ENCODE peak calls at places on chromosomes 6 and 20, in nine cellular contexts. B is breast epithelium, M is spleen, S is suprapubic skin, Y is sigmoid colon, G is GM12878, Z is prostate gland, R is HCT116, W is SK-N-SH. P is an unnamed sample.
A peak's percentile ranks its signal among the peaks of the same experiment; 100 is the strongest.

GRCh38 chr6:148776321-148776966 is 29.6 kb downstream of the UST start:
- DNase-seq in G (no peak), M (no peak), R (no peak), S (no peak), W (no peak), Z (no peak), Y (no peak), B (no peak), P (no peak)

GRCh38 chr6:16681260-16681873 is 79.9 kb downstream of the ATXN1 start:
- DNase-seq in Z (no peak), M (no peak), S (no peak), Y (no peak), R (peak; percentile 91), W (no peak), B (no peak), G (no peak), P (peak; percentile 81)

GRCh38 chr20:33890557-33890956 is 79.4 kb downstream of the CHMP4B start:
- DNase-seq in R (no peak), M (no peak), Y (no peak), W (no peak), Z (no peak), S (no peak), B (no peak), G (no peak), P (no peak)

GRCh38 chr6:142195862-142196536 is 48.9 kb downstream of the VTA1 start:
- DNase-seq in Y (no peak), Z (no peak), G (no peak), S (no peak), R (no peak), W (no peak), B (no peak), M (no peak), P (no peak)

GRCh38 chr6:55495277-55495676 is 83.7 kb downstream of the HMGCLL1 start:
- DNase-seq in S (no peak), Y (no peak), R (no peak), Z (no peak), G (no peak), M (no peak), B (no peak), W (no peak), P (no peak)

GRCh38 chr6:169669889-169670288 is 31.9 kb downstream of the WDR27 start:
- DNase-seq in M (no peak), S (no peak), G (no peak), Z (no peak), B (no peak), W (no peak), R (no peak), Y (no peak), P (no peak)

GRCh38 chr6:107396226-107396625 is 63.1 kb downstream of the PDSS2 start:
- DNase-seq in R (no peak), Y (no peak), S (no peak), Z (no peak), M (no peak), W (no peak), G (no peak), B (no peak), P (no peak)

GRCh38 chr6:31058128-31058894 is 48.0 kb downstream of the MUC22 start:
- DNase-seq in W (peak; percentile 42), Z (no peak), Y (no peak), S (no peak), G (no peak), R (peak; percentile 70), M (no peak), B (no peak), P (peak; percentile 15)

GRCh38 chr6:146286976-146287375 is 256.7 kb upstream of the RAB32 start:
- DNase-seq in R (no peak), Z (no peak), W (no peak), M (no peak), Y (no peak), B (no peak), S (no peak), G (no peak), P (no peak)

GRCh38 chr20:58645277-58645968 is 5.7 kb upstream of the STX16 start:
- DNase-seq in Z (peak; percentile 49), S (peak; percentile 28), R (no peak), B (no peak), M (no peak), Y (peak; percentile 59), W (no peak), G (no peak), P (no peak)

GRCh38 chr20:22763257-22763906 is 179.0 kb upstream of the FOXA2 start:
- DNase-seq in B (no peak), Y (no peak), M (no peak), W (no peak), Z (no peak), G (no peak), R (peak; percentile 13), S (no peak), P (no peak)

GRCh38 chr6:39092124-39092523 is 22.9 kb downstream of the SAYSD1 start:
- DNase-seq in Y (no peak), W (peak; percentile 41), S (no peak), B (no peak), Z (no peak), R (no peak), M (no peak), G (no peak), P (no peak)

GRCh38 chr6:136334853-136335252 is 45.2 kb upstream of the BCLAF1 start:
- DNase-seq in Y (no peak), R (no peak), B (no peak), M (no peak), G (no peak), Z (no peak), W (no peak), S (no peak), P (no peak)

GRCh38 chr6:124963416-124964083 is 1.3 kb downstream of the RNF217 start:
- DNase-seq in Z (no peak), R (no peak), B (no peak), S (no peak), M (no peak), W (no peak), G (no peak), Y (no peak), P (no peak)

GRCh38 chr6:56222509-56222908 is 24.9 kb downstream of the COL21A1 start:
- DNase-seq in Y (no peak), G (no peak), B (no peak), S (no peak), W (no peak), R (no peak), M (no peak), Z (no peak), P (no peak)

DNA sequence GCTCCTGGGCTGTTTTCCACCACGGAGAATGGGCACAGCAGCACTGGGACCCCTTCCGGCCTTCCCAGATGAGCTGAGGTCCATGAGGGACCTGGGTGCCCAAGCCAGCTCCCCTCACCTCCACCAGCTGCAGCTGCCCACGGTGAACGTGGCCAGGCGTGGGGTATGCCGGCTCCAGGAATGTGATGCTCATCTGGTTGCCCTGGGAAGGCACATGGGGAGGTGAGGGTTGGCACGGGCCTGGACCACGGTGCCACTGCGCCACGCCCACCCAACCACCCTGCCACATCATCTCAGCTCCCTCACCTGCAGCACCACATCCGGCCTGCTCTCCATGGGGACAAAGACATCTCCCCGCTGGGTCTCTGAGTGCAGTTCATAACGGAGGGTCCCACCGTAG is 23.8 kb downstream of the ADRM1 start:
- DNase-seq in W (no peak), Y (no peak), M (no peak), B (no peak), S (no peak), Z (no peak), G (no peak), R (no peak), P (no peak)
- TF ChIP-seq POLR2AphosphoS5 in W (no peak), Y (no peak), M (no peak), B (no peak), S (no peak), Z (no peak), G (no peak), R (no peak), P (no peak)

DNA sequence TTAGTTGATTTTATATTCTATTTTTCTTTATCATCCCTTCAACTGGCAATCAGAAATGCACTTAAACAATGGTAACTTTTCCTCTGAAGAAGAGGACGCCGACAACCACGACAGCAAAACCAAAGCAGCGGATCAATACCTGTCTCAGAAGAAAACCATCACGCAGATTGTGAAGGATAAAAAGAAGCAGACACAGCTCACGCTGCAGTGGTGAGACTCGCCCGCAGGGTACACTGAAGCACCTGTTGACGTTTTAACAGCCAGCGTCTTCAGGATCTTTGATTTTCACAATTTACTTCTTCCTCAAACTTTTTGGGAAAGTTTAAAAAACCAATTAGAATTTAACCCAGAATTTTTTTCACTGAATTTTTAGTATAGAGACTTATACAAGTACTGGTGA is 701 bp downstream of the RFX6 start:
- DNase-seq in Z (no peak), Y (no peak), R (no peak), M (no peak), S (no peak), G (no peak), B (no peak), W (peak; percentile 6), P (no peak)
- H3K4me3 ChIP-seq in Z (no peak overlapping the region), Y (no peak overlapping the region), R (no peak overlapping the region), M (no peak overlapping the region), S (no peak overlapping the region), G (no peak overlapping the region), B (no peak overlapping the region), W (no peak overlapping the region), P (no peak overlapping the region)

GRCh38 chr20:62362590-62362940 is 4.5 kb downstream of the LAMA5 start:
- DNase-seq in G (no peak), Y (no peak), B (no peak), Z (no peak), R (no peak), W (no peak), S (no peak), M (no peak), P (no peak)

GRCh38 chr20:62362991-62363919 is 3.9 kb downstream of the LAMA5 start:
- DNase-seq in Y (peak; percentile 90), W (peak; percentile 60), Z (peak; percentile 8), R (no peak), S (no peak), M (no peak), B (no peak), G (no peak), P (no peak)

GRCh38 chr20:62361799-62362589 is 5.1 kb downstream of the LAMA5 start:
- DNase-seq in Y (peak; percentile 69), S (no peak), M (no peak), Z (peak; percentile 26), B (no peak), R (peak; percentile 62), W (no peak), G (no peak), P (no peak)

GRCh38 chr20:62359491-62360121 is 7.5 kb downstream of the LAMA5 start:
- DNase-seq in Z (no peak), R (peak; percentile 73), B (no peak), M (no peak), S (no peak), Y (peak; percentile 75), G (no peak), W (no peak), P (no peak)

GRCh38 chr20:62360854-62361798 is 6.0 kb downstream of the LAMA5 start:
- DNase-seq in B (no peak), Y (peak; percentile 71), R (no peak), Z (no peak), G (no peak), M (no peak), W (no peak), S (no peak), P (no peak)
- H3K27ac ChIP-seq in B (peak overlapping the region; percentile 29), Y (peak overlapping the region; percentile 98), R (peak overlapping the region; percentile 98), Z (peak overlapping the region; percentile 91), G (no peak overlapping the region), M (no peak overlapping the region), W (no peak overlapping the region), S (peak overlapping the region; percentile 65), P (no peak overlapping the region)

DNA sequence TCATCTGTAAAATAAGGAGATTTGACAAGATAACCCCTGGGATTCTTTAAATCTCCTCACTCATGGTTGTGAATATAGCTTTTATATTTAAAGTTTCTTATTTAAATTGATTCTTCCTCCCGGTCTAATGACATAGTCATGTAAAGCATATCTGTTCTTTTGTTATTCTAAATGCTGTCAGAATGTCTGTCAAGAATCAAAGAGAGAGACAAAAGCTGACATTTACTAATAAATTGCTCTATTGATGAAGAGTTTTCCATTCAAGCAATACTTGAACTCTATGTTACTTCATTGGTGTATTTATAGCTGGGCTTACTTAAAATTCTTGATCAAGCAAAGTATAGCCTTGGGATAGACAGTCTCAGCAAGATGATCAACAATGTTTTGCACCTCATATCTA is 865.8 kb downstream of the TBC1D32 start:
- DNase-seq in Y (no peak), Z (no peak), S (no peak), M (no peak), G (no peak), W (no peak), R (no peak), B (no peak), P (no peak)
- TF ChIP-seq POLR2AphosphoS5 in Y (no peak), Z (no peak), S (no peak), M (no peak), G (no peak), W (no peak), R (no peak), B (no peak), P (no peak)

P was measured in HL-60.